ENCODE peak calls at places on chromosomes 3 and 15, in ten cellular contexts. G is CD8-positive, alpha-beta T cell; W is hepatocyte; A is mucosa of descending colon; E is tibial nerve; C is CD8-positive, alpha-beta memory T cell; D is neuronal stem cell; Q is naive thymus-derived CD4-positive, alpha-beta T cell; M is left ventricle myocardium inferior; U is adipocyte. X is an unnamed sample. For H3K4me1, the result is how much of the 10 kb centered on the place peaks cover.

GRCh38 chr3:72163809-72164634 is 379.1 kb upstream of the PROK2 start:
- DNase-seq in G (no peak), W (no peak), A (no peak), E (no peak), C (no peak), D (no peak), Q (no peak), M (no peak), U (no peak), X (no peak)

GRCh38 chr15:50228866-50229265 is 36.7 kb downstream of the HDC start:
- DNase-seq in G (no peak), W (no peak), A (no peak), E (no peak), C (no peak), D (no peak), Q (no peak), M (no peak), U (no peak), X (no peak)

GRCh38 chr15:67190326-67190725 is 64.1 kb downstream of the AAGAB start:
- DNase-seq in G (no peak), W (no peak), A (no peak), E (no peak), C (no peak), D (no peak), Q (no peak), M (no peak), U (no peak), X (no peak)

GRCh38 chr3:107943860-107944543 is 146.8 kb downstream of the CD47 start:
- DNase-seq in G (no peak), W (no peak), A (no peak), E (no peak), C (no peak), D (no peak), Q (no peak), M (no peak), U (peak), X (no peak)

GRCh38 chr3:72892870-72893269 is 5.0 kb downstream of the GXYLT2 start:
- DNase-seq in G (no peak), W (no peak), A (no peak), E (no peak), C (no peak), D (no peak), Q (no peak), M (no peak), U (peak), X (peak)

GRCh38 chr15:70575251-70576227 is 187.8 kb downstream of the UACA start:
- DNase-seq in G (no peak), W (peak), A (no peak), E (no peak), C (no peak), D (no peak), Q (no peak), M (no peak), U (peak), X (peak)

GRCh38 chr15:87416591-87417257 is 839.8 kb downstream of the NTRK3 start:
- DNase-seq in G (no peak), W (no peak), A (no peak), E (no peak), C (no peak), D (no peak), Q (no peak), M (no peak), U (no peak), X (no peak)

GRCh38 chr3:123745184-123745855 is 138.8 kb downstream of the MYLK start:
- DNase-seq in G (no peak), W (no peak), A (no peak), E (no peak), C (no peak), D (no peak), Q (no peak), M (no peak), U (peak), X (peak)

GRCh38 chr3:54222318-54222717 is 100.0 kb downstream of the CACNA2D3 start:
- DNase-seq in G (no peak), W (no peak), A (no peak), E (no peak), C (no peak), D (no peak), Q (no peak), M (no peak), U (no peak), X (no peak)

GRCh38 chr3:109944836-109945235 is 607.5 kb upstream of the DPPA4 start:
- DNase-seq in G (no peak), W (no peak), A (no peak), E (no peak), C (no peak), D (no peak), Q (no peak), M (no peak), U (no peak), X (no peak)

GRCh38 chr3:131669590-131669989 is 166.8 kb upstream of the MRPL3 start:
- DNase-seq in G (no peak), W (no peak), A (no peak), E (no peak), C (no peak), D (no peak), Q (no peak), M (no peak), U (no peak), X (no peak)

GRCh38 chr3:32630266-32630665 is 54.7 kb upstream of the CNOT10 start:
- DNase-seq in G (no peak), W (no peak), A (no peak), E (no peak), C (no peak), D (no peak), Q (no peak), M (no peak), U (peak), X (no peak)

GRCh38 chr3:187615630-187616029 is 54.6 kb downstream of the SST start:
- DNase-seq in G (no peak), W (no peak), A (no peak), E (no peak), C (no peak), D (no peak), Q (no peak), M (no peak), U (no peak), X (no peak)

GRCh38 chr3:184211297-184211696 is 18.1 kb upstream of the VWA5B2 start:
- DNase-seq in G (no peak), W (no peak), A (no peak), E (no peak), C (no peak), D (no peak), Q (no peak), M (no peak), U (no peak), X (no peak)

GRCh38 chr3:105343991-105344390 is 22.7 kb upstream of the ALCAM start:
- DNase-seq in G (no peak), W (no peak), A (no peak), E (no peak), C (no peak), D (no peak), Q (no peak), M (no peak), U (no peak), X (no peak)

GRCh38 chr3:11589706-11590105 is 54.0 kb downstream of the VGLL4 start:
- DNase-seq in G (no peak), W (no peak), A (no peak), E (no peak), C (no peak), D (no peak), Q (no peak), M (no peak), U (no peak), X (no peak)
- H3K4me1 ChIP-seq in G (under half), W (under half), A (under half), E (half or more), C (under half), D (under half), Q (under half), M (half or more), U (half or more), X (half or more)

GRCh38 chr3:19232566-19232965 is 84.3 kb downstream of the KCNH8 start:
- DNase-seq in G (no peak), W (no peak), A (no peak), E (no peak), C (no peak), D (no peak), Q (no peak), M (no peak), U (no peak), X (no peak)
- H3K4me1 ChIP-seq in G (under half), W (under half), A (under half), E (under half), C (under half), D (under half), Q (under half), M (under half), U (under half), X (under half)

GRCh38 chr15:93063292-93063671 is 25.7 kb downstream of the RGMA start:
- DNase-seq in G (no peak), W (no peak), A (no peak), E (no peak), C (no peak), D (no peak), Q (no peak), M (no peak), U (no peak), X (no peak)
- H3K4me1 ChIP-seq in G (under half), W (under half), A (under half), E (under half), C (under half), D (under half), Q (under half), M (half or more), U (under half), X (under half)

DNA sequence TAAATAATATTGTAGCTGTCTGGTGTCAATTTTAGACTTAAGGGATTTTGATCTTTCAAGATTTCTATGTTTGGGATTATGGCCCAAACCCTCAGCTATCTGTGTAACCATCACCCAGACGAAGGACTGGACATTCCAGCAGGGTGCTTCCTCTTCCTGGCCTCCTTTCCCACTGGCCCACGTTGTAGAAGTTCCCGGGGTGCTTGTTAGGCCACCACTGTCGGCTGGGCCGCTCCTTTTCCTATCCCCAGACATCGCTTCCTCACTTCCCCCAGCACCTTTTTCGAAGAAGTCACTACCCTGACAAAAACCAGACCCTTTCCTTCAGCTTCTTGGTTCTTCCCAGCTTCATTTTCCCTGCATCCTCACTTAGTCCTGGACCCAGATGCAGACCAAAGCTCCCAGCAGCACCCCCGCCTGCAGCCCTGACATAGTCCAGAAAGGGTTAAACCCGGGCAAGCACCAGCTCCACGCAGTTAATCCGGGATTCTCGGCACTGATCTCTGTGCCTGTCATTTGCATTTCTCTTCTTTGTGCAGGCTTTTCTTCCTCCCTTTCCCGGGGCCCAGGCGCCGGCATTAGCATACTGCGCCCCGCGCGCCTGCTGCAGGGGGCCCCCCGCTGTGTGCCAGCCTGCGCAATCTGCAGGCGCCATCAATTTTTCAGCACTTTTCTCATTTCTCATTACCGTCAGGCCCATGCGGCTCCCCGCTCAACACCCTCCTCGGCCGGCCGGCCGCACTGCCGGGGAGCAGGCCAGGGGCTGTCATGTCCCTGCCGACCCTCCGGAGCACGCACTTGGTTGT is 90.6 kb downstream of the ZNF621 start:
- DNase-seq in G (no peak), W (peak), A (no peak), E (no peak), C (no peak), D (peak), Q (no peak), M (no peak), U (no peak), X (peak)
- H3K4me1 ChIP-seq in G (under half), W (under half), A (under half), E (under half), C (under half), D (under half), Q (under half), M (under half), U (under half), X (under half)

DNA sequence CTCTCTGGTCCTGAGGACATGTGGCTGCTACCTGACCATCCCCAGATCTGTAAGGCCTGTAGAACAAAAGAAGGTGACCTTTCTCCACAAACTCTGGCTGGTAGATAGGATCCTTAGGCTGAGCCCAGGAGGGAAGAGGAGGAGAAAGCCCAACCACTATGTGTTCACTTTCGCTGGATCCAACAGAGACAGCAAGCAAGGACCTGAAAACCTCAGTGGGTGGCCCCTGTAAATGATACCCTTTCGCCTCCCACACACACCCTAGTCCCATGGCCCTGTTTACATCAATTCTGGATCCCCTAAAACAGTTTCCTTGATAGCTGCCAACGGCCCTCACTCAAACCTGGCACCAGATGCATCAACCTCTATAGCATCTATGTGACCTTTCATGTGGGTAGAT is 22.4 kb downstream of the CCDC12 start:
- DNase-seq in G (no peak), W (no peak), A (no peak), E (no peak), C (no peak), D (no peak), Q (no peak), M (no peak), U (no peak), X (no peak)
- H3K4me1 ChIP-seq in G (half or more), W (half or more), A (half or more), E (half or more), C (half or more), D (under half), Q (half or more), M (half or more), U (under half), X (under half)

GRCh38 chr3:152291238-152291637 is 22.5 kb downstream of the MBNL1 start:
- DNase-seq in G (no peak), W (no peak), A (no peak), E (no peak), C (no peak), D (no peak), Q (no peak), M (no peak), U (no peak), X (no peak)

GRCh38 chr3:152290374-152290773 is 21.6 kb downstream of the MBNL1 start:
- DNase-seq in G (no peak), W (no peak), A (no peak), E (no peak), C (no peak), D (no peak), Q (no peak), M (no peak), U (no peak), X (no peak)

GRCh38 chr3:152287898-152288576 is 19.3 kb downstream of the MBNL1 start:
- DNase-seq in G (no peak), W (no peak), A (no peak), E (no peak), C (no peak), D (no peak), Q (no peak), M (no peak), U (peak), X (no peak)

GRCh38 chr3:152291649-152292066 is 22.9 kb downstream of the MBNL1 start:
- DNase-seq in G (no peak), W (no peak), A (no peak), E (no peak), C (no peak), D (no peak), Q (no peak), M (no peak), U (no peak), X (no peak)

DNA sequence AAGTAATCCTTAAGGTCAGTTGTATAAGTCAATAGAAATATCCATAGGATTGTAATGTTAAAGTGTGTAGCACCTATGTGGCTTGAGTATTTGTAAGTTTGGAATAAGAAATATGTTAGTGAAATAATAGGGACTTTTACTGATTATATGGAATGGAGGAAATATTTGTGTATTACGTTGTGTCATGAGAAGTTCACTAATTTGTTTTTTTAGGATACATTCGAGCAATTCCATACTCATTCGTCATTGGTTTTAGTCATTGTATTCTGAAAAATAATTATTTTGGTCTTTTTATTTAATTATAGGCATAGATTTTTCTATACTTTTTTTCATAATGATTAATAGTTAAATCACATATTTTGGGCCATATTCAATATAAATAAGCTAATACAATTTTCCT is 21.0 kb downstream of the MBNL1 start:
- DNase-seq in G (no peak), W (no peak), A (no peak), E (no peak), C (no peak), D (no peak), Q (no peak), M (no peak), U (no peak), X (no peak)
- H3K4me1 ChIP-seq in G (half or more), W (under half), A (under half), E (half or more), C (half or more), D (under half), Q (half or more), M (half or more), U (under half), X (under half)

DNA sequence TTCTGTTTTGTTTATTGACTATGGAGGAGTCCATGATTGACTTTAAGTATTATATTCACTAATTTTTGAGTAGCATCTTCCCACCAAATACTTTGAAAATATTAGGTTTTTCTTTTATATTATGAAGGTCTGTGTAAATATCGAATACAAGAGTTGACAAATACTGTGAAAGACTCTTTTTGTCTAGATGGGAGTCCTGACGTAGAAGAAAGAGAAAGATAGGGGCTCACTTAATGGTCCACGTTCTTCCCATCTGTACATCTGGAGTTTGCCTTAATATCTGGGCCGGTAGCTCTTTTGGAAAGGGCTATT is 7.8 kb upstream of the UTS2B start:
- DNase-seq in G (no peak), W (no peak), A (no peak), E (no peak), C (no peak), D (no peak), Q (no peak), M (no peak), U (no peak), X (no peak)
- H3K4me1 ChIP-seq in G (under half), W (under half), A (under half), E (under half), C (under half), D (under half), Q (under half), M (half or more), U (half or more), X (half or more)

X was measured in A673.